ENCODE peak calls at places on chromosome 7, in six cellular contexts. Q is brain microvascular endothelial cell; M is epithelial cell of esophagus; S is heart right ventricle; I is activated naive CD4-positive, alpha-beta T cell treated with Interleukin-2 at 50 U/mL for 16 hours; K is HT1080. D is an unnamed sample.

GRCh38 chr7:26507375-26508068 is 215.9 kb downstream of the SNX10 start:
- DNase-seq in I (no peak), Q (no peak), S (no peak), K (no peak), M (no peak), D (no peak)

GRCh38 chr7:116616555-116617059 is 55.4 kb upstream of the MET start:
- DNase-seq in I (no peak), M (peak; percentile 52), K (peak; percentile 76), Q (peak; percentile 30), S (no peak), D (peak; percentile 54)

GRCh38 chr7:89012016-89012415 is 216.5 kb upstream of the TEX47 start:
- DNase-seq in I (no peak), S (no peak), Q (no peak), M (no peak), K (no peak), D (no peak)

GRCh38 chr7:36879021-36879420 is 154.7 kb upstream of the AOAH start:
- DNase-seq in S (no peak), Q (no peak), M (no peak), I (no peak), K (no peak), D (no peak)

GRCh38 chr7:7405461-7405860 is 130.2 kb downstream of the COL28A1 start:
- DNase-seq in M (no peak), Q (no peak), S (no peak), K (no peak), I (no peak), D (peak; percentile 23)

GRCh38 chr7:140541513-140542192 is 62.3 kb upstream of the MKRN1 start:
- DNase-seq in S (peak; percentile 66), I (no peak), K (peak; percentile 97), M (peak; percentile 86), Q (peak; percentile 94), D (peak; percentile 88)

GRCh38 chr7:41046221-41046761 is 656.6 kb downstream of the INHBA start:
- DNase-seq in I (no peak), S (peak; percentile 18), M (peak; percentile 39), Q (peak; percentile 70), K (peak; percentile 71), D (peak; percentile 34)

GRCh38 chr7:26694156-26694555 is 170.2 kb downstream of the SKAP2 start:
- DNase-seq in I (no peak), M (no peak), Q (no peak), S (no peak), K (no peak), D (no peak)

GRCh38 chr7:50393076-50393475 is 57.1 kb downstream of the FIGNL1 start:
- DNase-seq in M (no peak), K (no peak), S (no peak), I (peak; percentile 70), Q (no peak), D (no peak)

GRCh38 chr7:18541189-18541870 is 45.8 kb downstream of the HDAC9 start:
- DNase-seq in S (peak; percentile 46), K (no peak), I (no peak), M (no peak), Q (no peak), D (peak; percentile 84)

GRCh38 chr7:151754142-151754590 is 122.7 kb downstream of the PRKAG2 start:
- DNase-seq in M (peak; percentile 96), S (peak; percentile 80), Q (peak; percentile 98), I (peak; percentile 14), K (peak; percentile 99), D (peak; percentile 99)

GRCh38 chr7:29080803-29081202 is 65.5 kb downstream of the CPVL start:
- DNase-seq in I (no peak), S (no peak), M (no peak), K (no peak), Q (no peak), D (no peak)

GRCh38 chr7:143240323-143241168 is 18.7 kb downstream of the TAS2R40 start:
- DNase-seq in Q (peak; percentile 89), M (peak; percentile 85), K (peak; percentile 65), I (peak; percentile 74), S (peak; percentile 33), D (peak; percentile 74)

GRCh38 chr7:84042110-84042539 is 152.5 kb downstream of the SEMA3A start:
- DNase-seq in I (no peak), S (no peak), K (peak; percentile 80), M (peak; percentile 88), Q (peak; percentile 61), D (peak; percentile 83)

GRCh38 chr7:149477494-149478443 is 16.9 kb upstream of the ZNF777 start:
- DNase-seq in S (no peak), I (no peak), K (no peak), Q (no peak), M (no peak), D (no peak)

GRCh38 chr7:155880721-155881120 is 68.5 kb upstream of the SHH start:
- DNase-seq in Q (no peak), S (no peak), M (no peak), K (no peak), I (no peak), D (no peak)

GRCh38 chr7:47672267-47672920 is 90.5 kb upstream of the TNS3 start:
- DNase-seq in I (no peak), Q (no peak), K (no peak), S (no peak), M (no peak), D (no peak)

GRCh38 chr7:94939393-94939792 is 32.0 kb downstream of the PPP1R9A start:
- DNase-seq in M (no peak), K (no peak), Q (no peak), I (no peak), S (no peak), D (no peak)

GRCh38 chr7:12570529-12571461 is at the start of gene SCIN:
- DNase-seq in S (peak; percentile 19), M (no peak), I (peak; percentile 21), Q (peak; percentile 25), K (no peak), D (peak; percentile 66)

D was measured in kidney tubule cell.